ENCODE peak calls at places on chromosomes 6 and 20, in five cellular contexts. E, Y, Z, S and V are unnamed samples.

GRCh38 chr6:57075092-57075491 is 14.9 kb upstream of the ZNF451 start:
- DNase-seq in S (no peak), E (no peak), Z (no peak), Y (no peak), V (no peak)

GRCh38 chr6:105045546-105045945 is 88.6 kb downstream of the LIN28B start:
- DNase-seq in Z (peak; percentile 74), Y (no peak), S (peak; percentile 84), E (no peak), V (no peak)

GRCh38 chr6:148200302-148200701 is 142.3 kb upstream of the SASH1 start:
- DNase-seq in Y (no peak), Z (no peak), S (peak; percentile 12), E (no peak), V (no peak)

GRCh38 chr6:158503222-158503621 is 56.7 kb upstream of the TMEM181 start:
- DNase-seq in S (no peak), E (no peak), Z (no peak), Y (no peak), V (no peak)

GRCh38 chr6:102051001-102051400 is 657.5 kb downstream of the GRIK2 start:
- DNase-seq in Y (no peak), E (no peak), Z (no peak), S (no peak), V (no peak)

GRCh38 chr6:27795697-27796494 is 116.3 kb downstream of the OR2B2 start:
- DNase-seq in Z (peak; percentile 86), Y (peak; percentile 90), E (peak; percentile 75), S (peak; percentile 95), V (peak; percentile 88)

GRCh38 chr6:31734247-31734702 is 2.1 kb downstream of the CLIC1 start:
- DNase-seq in S (no peak), Z (no peak), Y (no peak), E (no peak), V (no peak)

GRCh38 chr20:24871429-24872213 is 77.4 kb upstream of the CST7 start:
- DNase-seq in E (no peak), Z (no peak), Y (no peak), S (no peak), V (no peak)

GRCh38 chr6:157644043-157644810 is 178.8 kb upstream of the SNX9 start:
- DNase-seq in Z (peak; percentile 25), Y (no peak), E (no peak), S (peak; percentile 41), V (peak; percentile 71)

GRCh38 chr20:19996970-19997369 is 20.2 kb upstream of the NAA20 start:
- DNase-seq in S (no peak), E (no peak), Z (no peak), Y (no peak), V (no peak)

GRCh38 chr20:19995220-19995863 is 21.8 kb upstream of the NAA20 start:
- DNase-seq in Z (peak; percentile 61), Y (peak; percentile 21), E (peak; percentile 37), S (peak; percentile 65), V (peak; percentile 73)

GRCh38 chr20:19992996-19993908 is 23.9 kb upstream of the NAA20 start:
- DNase-seq in S (peak; percentile 86), Y (peak; percentile 67), E (peak; percentile 14), Z (peak; percentile 89), V (no peak)

GRCh38 chr20:19991826-19992225 is 25.3 kb upstream of the NAA20 start:
- DNase-seq in S (peak; percentile 18), E (no peak), Y (no peak), Z (no peak), V (no peak)

GRCh38 chr20:19993937-19994667 is 23.1 kb upstream of the NAA20 start:
- DNase-seq in Y (peak; percentile 40), E (no peak), Z (peak; percentile 57), S (peak; percentile 62), V (no peak)
- H3K4me3 ChIP-seq in Y (peak overlapping the region; percentile 49), E (no peak overlapping the region), Z (peak overlapping the region; percentile 24), S (no peak overlapping the region), V (no peak overlapping the region)

DNA sequence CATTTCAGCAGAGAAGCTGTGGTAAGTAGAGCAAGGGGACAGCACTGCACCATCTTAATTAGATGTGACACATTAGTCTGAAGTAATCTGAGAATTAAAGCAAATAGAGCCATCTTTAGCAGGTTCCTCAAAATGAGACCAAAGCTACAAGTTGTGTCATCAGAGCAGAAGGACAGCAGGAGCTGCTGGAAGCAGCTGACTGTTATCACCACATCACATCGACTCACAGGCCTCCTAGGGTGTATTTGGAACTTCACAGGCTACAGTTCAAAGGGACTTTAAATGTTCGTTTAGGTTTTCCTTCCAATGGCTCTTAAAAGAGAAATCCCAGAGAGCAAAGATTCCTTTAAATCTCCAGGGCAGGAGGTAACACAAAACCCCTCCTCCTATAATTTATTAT is 69.5 kb downstream of the LCA5 start:
- DNase-seq in E (peak; percentile 54), Z (no peak), S (no peak), Y (no peak), V (peak; percentile 16)
- TF ChIP-seq CTCF in E (peak; percentile 20), Z (no peak), S (no peak), Y (no peak), V (no peak)

DNA sequence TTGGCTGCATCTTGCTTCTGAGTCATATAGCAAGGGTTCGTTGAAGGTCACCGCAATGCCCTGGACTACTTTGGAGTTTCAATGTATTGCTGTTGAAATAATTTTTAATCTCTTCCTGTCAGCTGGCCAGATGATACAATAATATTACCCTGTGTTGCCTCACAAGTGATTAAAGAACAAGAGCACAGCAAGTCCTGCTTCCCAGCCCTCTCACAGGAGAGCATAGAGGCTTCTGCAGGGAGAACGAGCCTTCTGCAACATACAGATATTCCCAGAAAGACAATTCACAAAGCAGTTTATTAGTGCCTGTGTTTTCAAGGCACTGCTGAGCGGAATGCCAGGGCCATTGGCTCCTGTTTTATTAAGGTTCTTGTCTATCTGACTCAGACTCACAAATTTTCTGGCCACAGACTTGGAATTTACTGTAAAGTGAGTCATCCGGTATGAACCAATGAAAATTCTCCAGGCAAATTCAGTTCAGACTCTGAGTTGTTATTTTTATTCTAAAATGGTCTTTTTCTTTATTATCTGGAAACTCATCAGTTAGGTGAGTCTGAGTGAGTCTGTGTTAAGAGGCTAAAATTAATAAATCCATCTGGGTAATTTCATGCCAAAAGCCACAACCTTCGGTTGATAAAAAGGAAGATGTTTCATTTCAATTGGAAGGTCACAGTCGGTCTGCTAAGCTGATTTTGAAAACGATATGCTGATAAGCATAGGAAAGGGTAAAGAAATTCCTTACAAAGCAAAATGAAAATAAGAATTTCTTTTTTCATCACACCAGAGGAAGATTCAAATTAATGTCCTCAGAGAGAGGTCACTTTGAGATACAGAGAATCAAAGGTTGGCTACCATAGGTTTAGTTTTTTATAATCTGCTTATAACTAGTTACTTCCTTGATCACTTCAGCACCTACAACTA is 289.4 kb upstream of the STXBP5 start:
- DNase-seq in S (peak; percentile 98), Z (peak; percentile 82), Y (peak; percentile 84), E (peak; percentile 70), V (peak; percentile 89)
- TF ChIP-seq MAX in S (no peak), Z (no peak), Y (no peak), E (no peak), V (no peak)

GRCh38 chr6:3848380-3848779 is 793 bp upstream of the FAM50B start:
- DNase-seq in E (no peak), S (no peak), Z (no peak), Y (no peak), V (peak; percentile 89)
- H3K4me3 ChIP-seq in E (no peak overlapping the region), S (no peak overlapping the region), Z (peak overlapping the region; percentile 38), Y (no peak overlapping the region), V (peak overlapping the region; percentile 49)